ENCODE peak calls at places on chromosomes 7 and 10, in seven cellular contexts. One of them, this sample, is unnamed. For H3K27me3, the result is how much of the 10 kb centered on the place peaks cover.

GRCh38 chr7:105776986-105777910 is 99.2 kb downstream of the ATXN7L1 start:
- DNase-seq in PC-9: peak
- DNase-seq in Peyer's patch: no peak
- DNase-seq in brain microvascular endothelial cell: no peak
- DNase-seq in left lung: no peak
- DNase-seq in heart left ventricle: no peak
- DNase-seq in neuronal stem cell: no peak
- DNase-seq in this sample: no peak

GRCh38 chr10:132151951-132152505 is 34.7 kb upstream of the DPYSL4 start:
- DNase-seq in PC-9: no peak
- DNase-seq in Peyer's patch: no peak
- DNase-seq in brain microvascular endothelial cell: no peak
- DNase-seq in left lung: peak
- DNase-seq in heart left ventricle: no peak
- DNase-seq in neuronal stem cell: no peak
- DNase-seq in this sample: no peak

GRCh38 chr7:1691601-1692499 is 21.8 kb downstream of the ELFN1 start:
- DNase-seq in PC-9: peak
- DNase-seq in Peyer's patch: peak
- DNase-seq in brain microvascular endothelial cell: no peak
- DNase-seq in left lung: peak
- DNase-seq in heart left ventricle: peak
- DNase-seq in neuronal stem cell: no peak
- DNase-seq in this sample: peak

GRCh38 chr10:70650751-70651150 is 21.6 kb upstream of the ADAMTS14 start:
- DNase-seq in PC-9: no peak
- DNase-seq in Peyer's patch: no peak
- DNase-seq in brain microvascular endothelial cell: no peak
- DNase-seq in left lung: no peak
- DNase-seq in heart left ventricle: no peak
- DNase-seq in neuronal stem cell: no peak
- DNase-seq in this sample: no peak

GRCh38 chr10:86103391-86104101 is 263.0 kb downstream of the GRID1 start:
- DNase-seq in PC-9: no peak
- DNase-seq in Peyer's patch: no peak
- DNase-seq in brain microvascular endothelial cell: no peak
- DNase-seq in left lung: no peak
- DNase-seq in heart left ventricle: no peak
- DNase-seq in neuronal stem cell: no peak
- DNase-seq in this sample: no peak

GRCh38 chr10:127309609-127310008 is 113.2 kb upstream of the INSYN2A start:
- DNase-seq in PC-9: no peak
- DNase-seq in Peyer's patch: no peak
- DNase-seq in brain microvascular endothelial cell: no peak
- DNase-seq in left lung: no peak
- DNase-seq in heart left ventricle: no peak
- DNase-seq in neuronal stem cell: no peak
- DNase-seq in this sample: no peak

GRCh38 chr7:80581472-80581871 is 57.0 kb upstream of the CD36 start:
- DNase-seq in PC-9: no peak
- DNase-seq in Peyer's patch: no peak
- DNase-seq in brain microvascular endothelial cell: no peak
- DNase-seq in left lung: no peak
- DNase-seq in heart left ventricle: peak
- DNase-seq in neuronal stem cell: no peak
- DNase-seq in this sample: no peak

GRCh38 chr7:39413866-39414668 is 152.1 kb upstream of the YAE1 start:
- DNase-seq in PC-9: no peak
- DNase-seq in Peyer's patch: peak
- DNase-seq in brain microvascular endothelial cell: peak
- DNase-seq in left lung: peak
- DNase-seq in heart left ventricle: peak
- DNase-seq in neuronal stem cell: peak
- DNase-seq in this sample: no peak

GRCh38 chr7:108455833-108456677 is at the start of gene NRCAM:
- DNase-seq in PC-9: peak
- DNase-seq in Peyer's patch: no peak
- DNase-seq in brain microvascular endothelial cell: no peak
- DNase-seq in left lung: peak
- DNase-seq in heart left ventricle: no peak
- DNase-seq in neuronal stem cell: peak
- DNase-seq in this sample: no peak

GRCh38 chr7:151248191-151249033 is at the start of gene SMARCD3:
- DNase-seq in PC-9: peak
- DNase-seq in Peyer's patch: peak
- DNase-seq in brain microvascular endothelial cell: peak
- DNase-seq in left lung: peak
- DNase-seq in heart left ventricle: peak
- DNase-seq in neuronal stem cell: peak
- DNase-seq in this sample: peak

GRCh38 chr7:158973440-158973839 is 117.1 kb downstream of the DYNC2I1 start:
- DNase-seq in PC-9: no peak
- DNase-seq in Peyer's patch: no peak
- DNase-seq in brain microvascular endothelial cell: no peak
- DNase-seq in left lung: peak
- DNase-seq in heart left ventricle: peak
- DNase-seq in neuronal stem cell: no peak
- DNase-seq in this sample: no peak

GRCh38 chr10:98269435-98269912 is 1.5 kb upstream of the LOXL4 start:
- DNase-seq in PC-9: peak
- DNase-seq in Peyer's patch: no peak
- DNase-seq in brain microvascular endothelial cell: peak
- DNase-seq in left lung: no peak
- DNase-seq in heart left ventricle: peak
- DNase-seq in neuronal stem cell: no peak
- DNase-seq in this sample: peak

GRCh38 chr10:20768849-20769248 is 128.3 kb downstream of the NEBL start:
- DNase-seq in PC-9: no peak
- DNase-seq in Peyer's patch: no peak
- DNase-seq in brain microvascular endothelial cell: no peak
- DNase-seq in left lung: no peak
- DNase-seq in heart left ventricle: no peak
- DNase-seq in neuronal stem cell: peak
- DNase-seq in this sample: no peak

GRCh38 chr7:157310676-157311185 is 26.1 kb upstream of the DNAJB6 start:
- DNase-seq in PC-9: no peak
- DNase-seq in Peyer's patch: no peak
- DNase-seq in brain microvascular endothelial cell: no peak
- DNase-seq in left lung: no peak
- DNase-seq in heart left ventricle: no peak
- DNase-seq in neuronal stem cell: no peak
- DNase-seq in this sample: no peak

GRCh38 chr7:7136423-7136822 is 45.9 kb upstream of the C1GALT1 start:
- DNase-seq in PC-9: no peak
- DNase-seq in Peyer's patch: no peak
- DNase-seq in brain microvascular endothelial cell: peak
- DNase-seq in left lung: no peak
- DNase-seq in heart left ventricle: no peak
- DNase-seq in neuronal stem cell: no peak
- DNase-seq in this sample: no peak

GRCh38 chr7:148941598-148942280 is 57.6 kb upstream of the EZH2 start:
- DNase-seq in PC-9: peak
- DNase-seq in Peyer's patch: peak
- DNase-seq in brain microvascular endothelial cell: peak
- DNase-seq in left lung: no peak
- DNase-seq in heart left ventricle: peak
- DNase-seq in neuronal stem cell: peak
- DNase-seq in this sample: peak

GRCh38 chr10:125003146-125003900 is 61.4 kb downstream of the ZRANB1 start:
- DNase-seq in PC-9: no peak
- DNase-seq in Peyer's patch: peak
- DNase-seq in brain microvascular endothelial cell: no peak
- DNase-seq in left lung: peak
- DNase-seq in heart left ventricle: peak
- DNase-seq in neuronal stem cell: no peak
- DNase-seq in this sample: peak

GRCh38 chr10:125004571-125005311 is 62.8 kb downstream of the ZRANB1 start:
- DNase-seq in PC-9: no peak
- DNase-seq in Peyer's patch: peak
- DNase-seq in brain microvascular endothelial cell: no peak
- DNase-seq in left lung: peak
- DNase-seq in heart left ventricle: peak
- DNase-seq in neuronal stem cell: no peak
- DNase-seq in this sample: peak

GRCh38 chr10:125002423-125003145 is 60.7 kb downstream of the ZRANB1 start:
- DNase-seq in PC-9: no peak
- DNase-seq in Peyer's patch: peak
- DNase-seq in brain microvascular endothelial cell: no peak
- DNase-seq in left lung: peak
- DNase-seq in heart left ventricle: peak
- DNase-seq in neuronal stem cell: no peak
- DNase-seq in this sample: peak

GRCh38 chr10:125005312-125006187 is 63.6 kb downstream of the ZRANB1 start:
- DNase-seq in PC-9: no peak
- DNase-seq in Peyer's patch: peak
- DNase-seq in brain microvascular endothelial cell: no peak
- DNase-seq in left lung: peak
- DNase-seq in heart left ventricle: peak
- DNase-seq in neuronal stem cell: no peak
- DNase-seq in this sample: peak

GRCh38 chr10:125003901-125004467 is 62.1 kb downstream of the ZRANB1 start:
- DNase-seq in PC-9: no peak
- DNase-seq in Peyer's patch: peak
- DNase-seq in brain microvascular endothelial cell: no peak
- DNase-seq in left lung: peak
- DNase-seq in heart left ventricle: peak
- DNase-seq in neuronal stem cell: no peak
- DNase-seq in this sample: peak
- H3K27me3 ChIP-seq in PC-9: under half
- H3K27me3 ChIP-seq in Peyer's patch: under half
- H3K27me3 ChIP-seq in brain microvascular endothelial cell: under half
- H3K27me3 ChIP-seq in left lung: under half
- H3K27me3 ChIP-seq in heart left ventricle: under half
- H3K27me3 ChIP-seq in neuronal stem cell: under half
- H3K27me3 ChIP-seq in this sample: under half

DNA sequence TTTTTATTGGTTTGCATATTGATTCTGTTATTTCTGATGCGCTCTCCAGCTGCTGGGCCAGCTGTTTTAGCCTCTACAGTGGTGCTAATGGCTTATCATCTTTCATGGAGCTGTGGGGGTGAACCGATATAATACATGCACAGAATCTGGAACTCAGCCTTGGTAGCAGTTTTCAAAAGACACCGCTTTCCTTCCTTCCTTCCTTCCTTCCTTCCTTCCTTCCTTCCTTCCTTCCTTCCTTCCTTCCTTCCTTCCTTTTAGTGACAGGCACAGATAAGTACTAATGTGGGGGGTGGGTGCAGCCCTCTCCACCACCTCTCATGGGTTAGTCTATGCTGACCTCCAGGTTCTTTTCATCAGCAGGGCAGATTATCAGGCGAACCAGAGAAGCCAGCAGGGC is 31.9 kb upstream of the C10orf53 start:
- DNase-seq in PC-9: no peak
- DNase-seq in Peyer's patch: peak
- DNase-seq in brain microvascular endothelial cell: no peak
- DNase-seq in left lung: no peak
- DNase-seq in heart left ventricle: no peak
- DNase-seq in neuronal stem cell: no peak
- DNase-seq in this sample: no peak
- H3K27me3 ChIP-seq in PC-9: under half
- H3K27me3 ChIP-seq in Peyer's patch: under half
- H3K27me3 ChIP-seq in brain microvascular endothelial cell: under half
- H3K27me3 ChIP-seq in left lung: under half
- H3K27me3 ChIP-seq in heart left ventricle: half or more
- H3K27me3 ChIP-seq in neuronal stem cell: under half
- H3K27me3 ChIP-seq in this sample: under half

GRCh38 chr7:124031919-124032318 is 948 bp downstream of the TMEM229A start:
- DNase-seq in PC-9: no peak
- DNase-seq in Peyer's patch: no peak
- DNase-seq in brain microvascular endothelial cell: no peak
- DNase-seq in left lung: peak
- DNase-seq in heart left ventricle: no peak
- DNase-seq in neuronal stem cell: no peak
- DNase-seq in this sample: no peak

GRCh38 chr7:124029789-124030188 is 3.1 kb downstream of the TMEM229A start:
- DNase-seq in PC-9: no peak
- DNase-seq in Peyer's patch: no peak
- DNase-seq in brain microvascular endothelial cell: no peak
- DNase-seq in left lung: no peak
- DNase-seq in heart left ventricle: no peak
- DNase-seq in neuronal stem cell: no peak
- DNase-seq in this sample: no peak

GRCh38 chr7:124030964-124031363 is 1.9 kb downstream of the TMEM229A start:
- DNase-seq in PC-9: no peak
- DNase-seq in Peyer's patch: no peak
- DNase-seq in brain microvascular endothelial cell: no peak
- DNase-seq in left lung: no peak
- DNase-seq in heart left ventricle: no peak
- DNase-seq in neuronal stem cell: no peak
- DNase-seq in this sample: no peak

GRCh38 chr7:124032369-124033092 is at the start of gene TMEM229A:
- DNase-seq in PC-9: no peak
- DNase-seq in Peyer's patch: peak
- DNase-seq in brain microvascular endothelial cell: peak
- DNase-seq in left lung: peak
- DNase-seq in heart left ventricle: peak
- DNase-seq in neuronal stem cell: peak
- DNase-seq in this sample: no peak

GRCh38 chr7:124031406-124031805 is 1.5 kb downstream of the TMEM229A start:
- DNase-seq in PC-9: no peak
- DNase-seq in Peyer's patch: no peak
- DNase-seq in brain microvascular endothelial cell: no peak
- DNase-seq in left lung: no peak
- DNase-seq in heart left ventricle: no peak
- DNase-seq in neuronal stem cell: no peak
- DNase-seq in this sample: no peak
- H3K27me3 ChIP-seq in PC-9: under half
- H3K27me3 ChIP-seq in Peyer's patch: under half
- H3K27me3 ChIP-seq in brain microvascular endothelial cell: under half
- H3K27me3 ChIP-seq in left lung: half or more
- H3K27me3 ChIP-seq in heart left ventricle: under half
- H3K27me3 ChIP-seq in neuronal stem cell: half or more
- H3K27me3 ChIP-seq in this sample: under half

GRCh38 chr7:99669782-99670181 is 10.0 kb downstream of the CYP3A5 start:
- DNase-seq in PC-9: no peak
- DNase-seq in Peyer's patch: no peak
- DNase-seq in brain microvascular endothelial cell: no peak
- DNase-seq in left lung: no peak
- DNase-seq in heart left ventricle: no peak
- DNase-seq in neuronal stem cell: no peak
- DNase-seq in this sample: no peak

GRCh38 chr7:99665989-99666388 is 13.8 kb downstream of the CYP3A5 start:
- DNase-seq in PC-9: no peak
- DNase-seq in Peyer's patch: no peak
- DNase-seq in brain microvascular endothelial cell: no peak
- DNase-seq in left lung: no peak
- DNase-seq in heart left ventricle: no peak
- DNase-seq in neuronal stem cell: no peak
- DNase-seq in this sample: no peak

DNA sequence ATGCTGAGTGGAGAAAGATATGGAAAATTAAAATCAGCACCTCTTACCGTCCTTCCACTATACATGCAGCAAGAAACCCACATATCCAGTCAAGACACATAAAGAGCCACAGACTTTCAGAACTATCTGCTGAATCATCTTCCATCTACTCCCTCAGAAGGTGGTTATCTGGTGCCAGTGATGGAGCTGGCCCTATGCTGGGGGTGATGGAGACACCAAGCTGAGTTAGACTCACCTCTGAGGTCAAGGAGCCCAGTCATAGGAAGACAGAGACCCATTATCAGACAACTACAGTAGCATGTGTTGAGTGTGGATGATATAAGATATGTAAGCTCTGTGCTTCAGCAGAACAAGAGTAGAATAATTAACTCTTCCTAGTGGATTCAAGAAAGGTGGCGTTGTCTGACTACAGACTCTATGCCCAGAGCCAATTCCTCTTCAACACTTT is 14.5 kb downstream of the CYP3A5 start:
- DNase-seq in PC-9: no peak
- DNase-seq in Peyer's patch: no peak
- DNase-seq in brain microvascular endothelial cell: no peak
- DNase-seq in left lung: no peak
- DNase-seq in heart left ventricle: no peak
- DNase-seq in neuronal stem cell: no peak
- DNase-seq in this sample: no peak
- H3K27me3 ChIP-seq in PC-9: under half
- H3K27me3 ChIP-seq in Peyer's patch: under half
- H3K27me3 ChIP-seq in brain microvascular endothelial cell: under half
- H3K27me3 ChIP-seq in left lung: under half
- H3K27me3 ChIP-seq in heart left ventricle: under half
- H3K27me3 ChIP-seq in neuronal stem cell: under half
- H3K27me3 ChIP-seq in this sample: under half

This sample was measured in tibial artery.